ENCODE peak calls at places on chromosomes 4 and X, in nine cellular contexts. E, B, A, U, R, X, J, O and C are unnamed samples.

GRCh38 chr4:60201052-60201673 is 999.0 kb upstream of the ADGRL3 start:
- DNase-seq in E (peak; percentile 72), B (peak; percentile 13), A (peak; percentile 28), U (peak; percentile 62), R (peak; percentile 71), X (no peak), J (peak; percentile 66), O (no peak), C (peak; percentile 82)

GRCh38 chrX:67604979-67605703 is 61.3 kb downstream of the AR start:
- DNase-seq in E (no peak), B (no peak), A (no peak), U (peak; percentile 3), R (peak; percentile 90), X (no peak), J (peak; percentile 86), O (no peak), C (no peak)

GRCh38 chr4:168884251-168885124 is 125.6 kb downstream of the CBR4 start:
- DNase-seq in E (no peak), B (no peak), A (no peak), U (no peak), R (no peak), X (no peak), J (no peak), O (no peak), C (no peak)

GRCh38 chr4:2042947-2043395 is 16.2 kb upstream of the NAT8L start:
- DNase-seq in E (no peak), B (no peak), A (no peak), U (no peak), R (no peak), X (no peak), J (no peak), O (no peak), C (no peak)

GRCh38 chrX:109760922-109761250 is 27.8 kb upstream of the ACSL4 start:
- DNase-seq in E (no peak), B (no peak), A (no peak), U (no peak), R (no peak), X (no peak), J (no peak), O (no peak), C (no peak)

GRCh38 chrX:154750301-154751120 is at the start of gene GAB3:
- DNase-seq in E (peak; percentile 81), B (peak; percentile 46), A (peak; percentile 58), U (peak; percentile 63), R (peak; percentile 33), X (peak; percentile 43), J (peak; percentile 35), O (peak; percentile 10), C (peak; percentile 28)

GRCh38 chr4:60822986-60823385 is 377.1 kb upstream of the ADGRL3 start:
- DNase-seq in E (no peak), B (no peak), A (no peak), U (no peak), R (no peak), X (no peak), J (no peak), O (no peak), C (no peak)

GRCh38 chr4:82680834-82681233 is 117.8 kb downstream of the SCD5 start:
- DNase-seq in E (no peak), B (no peak), A (no peak), U (no peak), R (no peak), X (no peak), J (no peak), O (no peak), C (no peak)

GRCh38 chrX:15328821-15329220 is 6.5 kb downstream of the PIGA start:
- DNase-seq in E (no peak), B (no peak), A (no peak), U (no peak), R (no peak), X (no peak), J (no peak), O (no peak), C (no peak)

GRCh38 chr4:183492791-183493221 is 12.1 kb upstream of the ING2 start:
- DNase-seq in E (no peak), B (no peak), A (no peak), U (no peak), R (peak; percentile 36), X (no peak), J (no peak), O (no peak), C (peak; percentile 79)

GRCh38 chr4:70511365-70511764 is 7.0 kb upstream of the AMTN start:
- DNase-seq in E (no peak), B (no peak), A (no peak), U (no peak), R (no peak), X (no peak), J (no peak), O (no peak), C (peak; percentile 29)

GRCh38 chr4:185112104-185112503 is 31.0 kb upstream of the SLC25A4 start:
- DNase-seq in E (no peak), B (no peak), A (no peak), U (no peak), R (peak; percentile 97), X (peak; percentile 62), J (peak; percentile 97), O (no peak), C (peak; percentile 90)

GRCh38 chr4:130808492-130808891 is 1712.5 kb downstream of the C4orf33 start:
- DNase-seq in E (no peak), B (no peak), A (no peak), U (peak; percentile 5), R (peak; percentile 19), X (no peak), J (peak; percentile 2), O (no peak), C (peak; percentile 49)

GRCh38 chr4:69025191-69025998 is 70.9 kb upstream of the UGT2B7 start:
- DNase-seq in E (no peak), B (peak; percentile 15), A (no peak), U (peak; percentile 59), R (peak; percentile 7), X (no peak), J (no peak), O (no peak), C (peak; percentile 49)

GRCh38 chrX:133497356-133497755 is 82.1 kb upstream of the GPC4 start:
- DNase-seq in E (no peak), B (no peak), A (no peak), U (no peak), R (no peak), X (no peak), J (no peak), O (no peak), C (no peak)
- H3K4me3 ChIP-seq in E (no peak overlapping the region), B (no peak overlapping the region), A (no peak overlapping the region), U (no peak overlapping the region), R (no peak overlapping the region), X (no peak overlapping the region), J (no peak overlapping the region), O (no peak overlapping the region), C (no peak overlapping the region)

GRCh38 chr4:24800273-24800880 is 5.0 kb downstream of the SOD3 start:
- DNase-seq in E (no peak), B (no peak), A (no peak), U (no peak), R (no peak), X (no peak), J (peak; percentile 44), O (no peak), C (no peak)
- H3K4me3 ChIP-seq in E (no peak overlapping the region), B (no peak overlapping the region), A (no peak overlapping the region), U (no peak overlapping the region), R (peak overlapping the region; percentile 36), X (peak overlapping the region; percentile 42), J (no peak overlapping the region), O (no peak overlapping the region), C (no peak overlapping the region)

DNA sequence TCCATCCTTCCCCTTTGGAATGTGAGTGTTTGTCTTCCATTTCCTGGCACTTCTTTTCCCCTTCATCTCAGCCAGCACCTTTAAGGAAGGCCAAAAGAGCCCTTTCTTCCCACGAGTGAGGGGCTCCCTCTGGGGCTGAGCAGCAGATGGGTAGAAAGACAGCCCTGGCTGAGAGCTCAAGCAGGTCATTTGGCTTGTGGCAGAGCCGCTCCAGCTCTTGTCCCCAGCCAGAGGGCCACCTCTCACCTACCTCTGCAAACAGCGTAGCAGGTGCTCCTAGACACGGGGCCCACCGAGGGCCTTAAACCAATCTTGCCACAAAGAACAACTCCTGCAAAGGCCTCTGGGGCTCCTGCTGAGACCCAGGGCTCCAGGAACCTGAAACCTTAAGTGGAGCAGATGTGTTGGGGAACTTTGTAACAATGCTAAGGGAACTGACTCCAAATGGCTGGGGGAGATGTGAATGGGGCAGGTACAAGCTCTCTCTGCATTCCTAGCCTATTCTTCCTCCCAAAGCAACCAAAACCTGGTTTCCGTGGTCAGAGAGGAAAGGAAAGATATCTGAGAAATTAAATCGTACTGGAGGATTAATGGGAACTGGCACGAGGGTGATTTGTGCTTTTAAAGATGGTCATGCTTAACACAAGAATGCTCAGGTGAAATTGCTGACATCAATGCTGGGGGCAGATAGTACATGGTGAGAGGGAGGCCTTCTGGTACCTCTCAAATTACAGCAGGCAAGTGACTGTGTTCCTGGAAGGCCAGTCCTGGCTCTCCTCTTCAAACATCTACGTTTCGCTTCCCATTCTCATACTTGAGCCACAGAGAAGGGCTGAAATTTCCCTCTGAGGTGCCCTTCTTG is 27.0 kb downstream of the TFDP3 start:
- DNase-seq in E (no peak), B (no peak), A (no peak), U (no peak), R (no peak), X (no peak), J (no peak), O (no peak), C (no peak)
- H3K4me3 ChIP-seq in E (no peak overlapping the region), B (no peak overlapping the region), A (no peak overlapping the region), U (no peak overlapping the region), R (no peak overlapping the region), X (no peak overlapping the region), J (no peak overlapping the region), O (no peak overlapping the region), C (no peak overlapping the region)

GRCh38 chrX:66017659-66018170 is 22.2 kb downstream of the VSIG4 start:
- DNase-seq in E (no peak), B (no peak), A (no peak), U (no peak), R (no peak), X (no peak), J (no peak), O (no peak), C (no peak)

GRCh38 chrX:66015152-66015827 is 24.6 kb downstream of the VSIG4 start:
- DNase-seq in E (no peak), B (peak; percentile 17), A (no peak), U (peak; percentile 79), R (peak; percentile 10), X (no peak), J (peak; percentile 18), O (no peak), C (no peak)

GRCh38 chrX:66018585-66019309 is 21.1 kb downstream of the VSIG4 start:
- DNase-seq in E (no peak), B (no peak), A (no peak), U (no peak), R (no peak), X (no peak), J (no peak), O (no peak), C (no peak)

GRCh38 chrX:66015906-66016689 is 23.8 kb downstream of the VSIG4 start:
- DNase-seq in E (no peak), B (no peak), A (no peak), U (peak; percentile 45), R (no peak), X (no peak), J (no peak), O (no peak), C (no peak)

GRCh38 chrX:66016905-66017658 is 22.8 kb downstream of the VSIG4 start:
- DNase-seq in E (no peak), B (no peak), A (no peak), U (peak; percentile 63), R (no peak), X (no peak), J (no peak), O (no peak), C (no peak)
- H3K4me3 ChIP-seq in E (no peak overlapping the region), B (no peak overlapping the region), A (no peak overlapping the region), U (peak overlapping the region; percentile 5), R (no peak overlapping the region), X (peak overlapping the region; percentile 54), J (no peak overlapping the region), O (peak overlapping the region; percentile 19), C (no peak overlapping the region)